ENCODE peak calls at places on chromosomes 12 and 14, in five cellular contexts. M is OCI-LY7, X is coronary artery, E is mucosa of descending colon, N is AG09309. F is an unnamed sample.

GRCh38 chr14:79967453-79967852 is 243.9 kb downstream of the DIO2 start:
- DNase-seq in M (no peak), X (no peak), E (no peak), N (no peak), F (no peak)

GRCh38 chr12:109153711-109154434 is 37.5 kb downstream of the ACACB start:
- DNase-seq in M (no peak), X (peak), E (peak), N (no peak), F (no peak)

GRCh38 chr12:64009321-64010068 is 165.0 kb downstream of the SRGAP1 start:
- DNase-seq in M (no peak), X (no peak), E (no peak), N (no peak), F (no peak)

GRCh38 chr12:32274665-32275064 is 124.7 kb upstream of the FGD4 start:
- DNase-seq in M (no peak), X (no peak), E (no peak), N (no peak), F (no peak)

GRCh38 chr12:24404086-24404815 is 454.8 kb upstream of the SOX5 start:
- DNase-seq in M (no peak), X (no peak), E (no peak), N (no peak), F (no peak)

GRCh38 chr14:68692916-68693771 is 99.7 kb downstream of the ZFP36L1 start:
- DNase-seq in M (no peak), X (no peak), E (no peak), N (peak), F (no peak)

GRCh38 chr12:115338566-115339294 is 654.8 kb upstream of the TBX3 start:
- DNase-seq in M (no peak), X (no peak), E (no peak), N (no peak), F (no peak)

GRCh38 chr12:12007001-12007712 is 63.6 kb upstream of the BCL2L14 start:
- DNase-seq in M (no peak), X (no peak), E (no peak), N (no peak), F (no peak)

GRCh38 chr14:90023176-90023896 is 38.5 kb upstream of the KCNK13 start:
- DNase-seq in M (no peak), X (no peak), E (no peak), N (no peak), F (no peak)

GRCh38 chr14:54683882-54684794 is 117.2 kb downstream of the SAMD4A start:
- DNase-seq in M (no peak), X (peak), E (no peak), N (peak), F (no peak)

GRCh38 chr12:55499810-55500252 is 7.7 kb downstream of the OR6C68 start:
- DNase-seq in M (no peak), X (no peak), E (no peak), N (no peak), F (no peak)

GRCh38 chr12:30100736-30101135 is 317.0 kb upstream of the TMTC1 start:
- DNase-seq in M (no peak), X (no peak), E (no peak), N (no peak), F (no peak)

GRCh38 chr12:54587315-54587821 is 1.1 kb downstream of the PPP1R1A start:
- DNase-seq in M (no peak), X (peak), E (no peak), N (no peak), F (no peak)

GRCh38 chr12:122336015-122336946 is 70.0 kb upstream of the VPS33A start:
- DNase-seq in M (peak), X (no peak), E (peak), N (no peak), F (no peak)

GRCh38 chr12:45732250-45732649 is 2.7 kb downstream of the ARID2 start:
- DNase-seq in M (peak), X (no peak), E (no peak), N (no peak), F (no peak)

GRCh38 chr12:116761499-116761898 is 23.4 kb downstream of the RNFT2 start:
- DNase-seq in M (no peak), X (peak), E (no peak), N (no peak), F (no peak)

GRCh38 chr12:102811125-102811737 is 105.8 kb downstream of the PAH start:
- DNase-seq in M (peak), X (no peak), E (no peak), N (no peak), F (no peak)

GRCh38 chr12:102691773-102692555 is 211.6 kb upstream of the IGF1 start:
- DNase-seq in M (no peak), X (no peak), E (no peak), N (no peak), F (no peak)

GRCh38 chr12:61676520-61676919 is 583.7 kb upstream of the USP15 start:
- DNase-seq in M (no peak), X (no peak), E (no peak), N (no peak), F (no peak)

GRCh38 chr14:65849558-65849957 is 437.0 kb downstream of the FUT8 start:
- DNase-seq in M (no peak), X (no peak), E (no peak), N (no peak), F (no peak)

GRCh38 chr12:53070901-53071492 is 8.2 kb downstream of the SPRYD3 start:
- DNase-seq in M (no peak), X (no peak), E (no peak), N (no peak), F (no peak)

GRCh38 chr12:126582231-126582630 is 1517.0 kb downstream of the AACS start:
- DNase-seq in M (no peak), X (no peak), E (no peak), N (no peak), F (no peak)

GRCh38 chr12:131938082-131938481 is 9.0 kb downstream of the PUS1 start:
- DNase-seq in M (no peak), X (no peak), E (peak), N (no peak), F (no peak)

GRCh38 chr12:109443794-109444193 is 33.3 kb downstream of the KCTD10 start:
- DNase-seq in M (no peak), X (no peak), E (no peak), N (no peak), F (no peak)

GRCh38 chr12:83664650-83665049 is 977.9 kb downstream of the TMTC2 start:
- DNase-seq in M (no peak), X (no peak), E (no peak), N (no peak), F (no peak)

GRCh38 chr12:5262885-5263284 is 169.0 kb upstream of the NTF3 start:
- DNase-seq in M (no peak), X (no peak), E (no peak), N (no peak), F (no peak)

GRCh38 chr14:59333668-59334067 is 131.5 kb downstream of the GPR135 start:
- DNase-seq in M (no peak), X (no peak), E (no peak), N (peak), F (peak)

GRCh38 chr14:72892879-72893635 is 844 bp downstream of the DPF3 start:
- DNase-seq in M (peak), X (no peak), E (peak), N (no peak), F (no peak)

GRCh38 chr12:32116897-32117296 is 10.2 kb downstream of the BICD1 start:
- DNase-seq in M (no peak), X (no peak), E (no peak), N (no peak), F (no peak)

GRCh38 chr14:81561084-81561775 is 27.6 kb upstream of the SEL1L start:
- DNase-seq in M (no peak), X (no peak), E (no peak), N (no peak), F (no peak)

GRCh38 chr12:78963439-78964222 is 99.1 kb downstream of the SYT1 start:
- DNase-seq in M (no peak), X (no peak), E (no peak), N (no peak), F (no peak)

GRCh38 chr14:56087824-56088571 is 30.2 kb upstream of the PELI2 start:
- DNase-seq in M (no peak), X (no peak), E (no peak), N (no peak), F (no peak)

GRCh38 chr12:62783881-62784280 is 151.1 kb downstream of the PPM1H start:
- DNase-seq in M (no peak), X (no peak), E (no peak), N (no peak), F (no peak)

GRCh38 chr12:1326258-1326657 is 268.1 kb downstream of the FBXL14 start:
- DNase-seq in M (no peak), X (no peak), E (no peak), N (no peak), F (no peak)

GRCh38 chr12:43482311-43483085 is 69.5 kb downstream of the ADAMTS20 start:
- DNase-seq in M (no peak), X (no peak), E (no peak), N (no peak), F (no peak)

GRCh38 chr12:120290541-120291312 is 976 bp downstream of the RNU4-2 start:
- DNase-seq in M (no peak), X (no peak), E (peak), N (no peak), F (no peak)

GRCh38 chr14:59688224-59689170 is 111.9 kb upstream of the CCDC175 start:
- DNase-seq in M (peak), X (no peak), E (peak), N (peak), F (no peak)

GRCh38 chr12:121465921-121466799 is 66.2 kb downstream of the RNF34 start:
- DNase-seq in M (peak), X (no peak), E (peak), N (no peak), F (no peak)

GRCh38 chr12:16564675-16565074 is 41.3 kb downstream of the LMO3 start:
- DNase-seq in M (no peak), X (no peak), E (no peak), N (no peak), F (peak)

GRCh38 chr12:69240625-69240984 is 1.2 kb downstream of the CPSF6 start:
- DNase-seq in M (peak), X (no peak), E (no peak), N (no peak), F (no peak)

GRCh38 chr12:70486588-70486987 is 120.5 kb downstream of the KCNMB4 start:
- DNase-seq in M (no peak), X (no peak), E (no peak), N (no peak), F (no peak)

GRCh38 chr12:70487440-70487839 is 121.3 kb downstream of the KCNMB4 start:
- DNase-seq in M (peak), X (no peak), E (no peak), N (no peak), F (no peak)

GRCh38 chr12:70485704-70486103 is 119.6 kb downstream of the KCNMB4 start:
- DNase-seq in M (no peak), X (no peak), E (no peak), N (no peak), F (no peak)

GRCh38 chr12:70484464-70484863 is 118.4 kb downstream of the KCNMB4 start:
- DNase-seq in M (peak), X (no peak), E (no peak), N (no peak), F (no peak)

GRCh38 chr12:70482764-70483163 is 116.7 kb downstream of the KCNMB4 start:
- DNase-seq in M (no peak), X (no peak), E (no peak), N (no peak), F (no peak)
- H3K4me3 ChIP-seq in M (no peak), X (no peak), E (no peak), N (no peak), F (no peak)

DNA sequence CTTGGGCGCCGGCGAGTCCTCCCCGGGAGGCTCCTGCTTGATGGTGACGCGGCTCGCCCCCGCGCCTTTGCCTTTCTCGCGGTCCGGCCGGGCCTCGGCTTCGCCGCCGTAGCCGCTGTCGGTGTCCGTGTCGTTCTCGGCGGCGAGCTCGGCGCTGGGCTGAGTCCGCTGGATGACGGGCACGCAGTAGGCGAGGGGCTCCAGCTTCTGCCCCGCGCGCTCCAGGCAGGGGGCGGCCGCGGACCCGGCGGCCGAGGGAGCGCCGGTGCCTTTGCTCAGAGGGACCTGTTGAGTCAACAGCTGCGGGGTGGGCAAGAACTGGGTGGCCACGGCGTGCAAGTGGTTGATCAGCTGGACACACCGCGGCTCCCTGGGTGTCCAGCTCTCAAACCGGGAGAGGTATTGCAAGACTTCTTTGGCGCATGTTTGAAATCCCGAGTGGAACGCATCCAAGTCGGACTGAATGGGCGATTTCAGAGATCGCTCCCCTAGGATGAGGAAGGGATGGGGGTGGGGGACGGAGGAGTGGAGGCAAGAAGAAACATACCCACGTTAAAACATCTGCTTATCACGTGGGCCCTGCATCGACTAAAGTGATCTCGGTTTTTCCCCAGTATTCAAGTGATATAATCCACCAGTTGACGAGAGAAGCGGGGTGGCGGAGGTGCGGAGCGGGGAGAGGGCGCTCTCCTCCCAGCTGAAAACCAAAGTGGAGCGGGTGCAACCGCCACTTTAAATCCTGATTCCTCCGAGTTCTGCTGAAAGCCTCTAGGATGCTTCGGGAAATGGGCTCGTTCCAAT is 2.0 kb downstream of the BHLHE41 start:
- DNase-seq in M (no peak), X (peak), E (peak), N (no peak), F (no peak)
- TF ChIP-seq CTCF in M (no peak), X (no peak), E (peak), N (peak), F (peak)

DNA sequence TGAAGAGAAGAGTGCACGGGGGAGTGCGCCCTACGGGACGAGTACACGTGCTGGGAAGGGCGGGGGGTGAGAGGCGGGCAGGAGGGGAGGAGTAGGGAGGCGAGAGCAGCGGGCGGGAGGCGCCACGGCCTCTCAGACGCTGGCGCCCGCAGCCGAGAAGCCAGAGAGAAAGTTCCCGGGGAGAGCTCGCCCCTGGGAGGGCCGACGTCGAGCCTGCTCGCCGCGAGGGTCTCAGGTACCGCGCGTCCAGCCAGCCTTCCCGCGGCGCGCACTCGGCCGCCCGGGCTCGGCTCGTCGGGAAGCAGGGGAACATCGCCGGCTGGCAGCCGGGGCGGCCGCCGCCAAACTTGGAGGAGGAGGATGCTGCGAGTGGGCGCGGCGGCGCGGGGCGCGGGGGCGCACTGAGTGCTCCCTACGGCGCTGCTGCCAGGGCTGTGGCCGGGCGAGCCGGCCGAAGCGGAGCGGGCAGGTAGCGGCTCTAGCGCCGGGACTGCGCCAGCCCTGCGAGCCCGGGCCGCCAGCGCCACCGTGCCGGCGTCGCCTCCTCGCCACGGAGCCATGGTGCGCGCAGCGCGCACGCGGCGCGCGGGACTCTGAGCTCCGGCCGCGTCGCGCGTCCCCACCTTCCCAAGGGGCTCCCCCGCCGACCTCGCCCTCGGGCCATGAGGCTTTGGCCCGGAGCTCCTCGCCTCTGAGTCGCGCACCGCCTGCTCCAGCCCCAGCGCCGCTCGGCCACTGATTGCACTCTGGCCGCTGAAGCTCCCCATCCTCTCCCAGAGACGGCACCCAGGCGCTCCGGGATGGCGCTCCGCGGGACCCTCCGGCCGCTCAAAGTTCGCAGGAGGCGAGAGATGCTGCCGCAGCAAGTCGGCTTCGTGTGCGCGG is at the start of gene SLC24A4:
- DNase-seq in M (no peak), X (no peak), E (no peak), N (no peak), F (no peak)
- H3K4me3 ChIP-seq in M (no peak), X (peak), E (no peak), N (no peak), F (no peak)

DNA sequence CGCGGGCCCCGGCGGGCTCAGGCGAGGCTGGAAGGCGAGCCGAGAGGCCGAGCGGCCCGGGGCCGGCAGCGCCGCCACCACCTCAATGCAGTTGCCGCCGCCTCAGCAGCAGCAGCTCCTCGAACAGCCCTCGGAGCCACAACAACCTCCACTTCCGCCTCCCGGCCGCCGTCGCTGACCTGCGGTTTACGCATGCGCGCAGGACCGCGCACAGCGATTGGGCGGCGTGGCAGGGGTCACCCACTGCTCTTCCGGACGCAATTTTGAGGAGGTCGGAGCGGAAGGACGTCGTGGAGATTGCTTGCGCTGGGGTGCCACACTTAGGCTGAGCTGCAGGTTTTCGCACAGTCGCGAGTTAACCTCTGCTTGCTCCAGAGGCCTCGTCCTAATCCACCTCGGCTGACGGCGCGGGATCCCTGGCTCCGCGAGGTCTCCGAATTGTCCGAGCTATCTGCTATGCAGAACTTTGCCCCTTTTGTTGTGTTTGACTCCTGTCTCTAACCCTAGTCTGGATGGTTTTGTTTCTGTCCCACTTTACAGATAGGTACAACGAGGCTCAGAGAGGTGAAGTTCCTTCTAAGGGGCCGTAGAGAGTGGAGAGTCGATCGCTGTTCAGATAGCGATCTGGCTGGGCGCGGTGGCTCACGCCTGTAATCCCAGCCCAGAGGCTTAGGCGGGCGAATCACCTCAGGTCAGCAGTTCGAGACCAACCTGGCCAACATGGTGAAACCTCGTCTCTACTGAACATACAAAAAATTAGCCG is at the start of the genes ACAD10 and BRAP:
- DNase-seq in M (peak), X (peak), E (peak), N (peak), F (peak)
- TF ChIP-seq CTCF in M (no peak), X (no peak), E (no peak), N (no peak), F (no peak)

GRCh38 chr14:104209985-104210520 is 71.7 kb downstream of the KIF26A start:
- DNase-seq in M (no peak), X (no peak), E (peak), N (no peak), F (no peak)

GRCh38 chr14:104205781-104206180 is 67.4 kb downstream of the KIF26A start:
- DNase-seq in M (no peak), X (no peak), E (no peak), N (no peak), F (no peak)

GRCh38 chr14:104206281-104206904 is 68.0 kb downstream of the KIF26A start:
- DNase-seq in M (no peak), X (no peak), E (peak), N (no peak), F (no peak)

GRCh38 chr14:104204660-104205149 is 66.3 kb downstream of the KIF26A start:
- DNase-seq in M (no peak), X (no peak), E (no peak), N (no peak), F (no peak)

GRCh38 chr14:104207142-104207845 is 68.9 kb downstream of the KIF26A start:
- DNase-seq in M (no peak), X (no peak), E (no peak), N (no peak), F (no peak)
- H3K4me3 ChIP-seq in M (no peak), X (no peak), E (no peak), N (no peak), F (no peak)

GRCh38 chr14:88185843-88186242 is 137.2 kb downstream of the KCNK10 start:
- DNase-seq in M (no peak), X (no peak), E (no peak), N (no peak), F (no peak)
- TF ChIP-seq CTCF in M (no peak), X (no peak), E (no peak), N (no peak), F (no peak)

GRCh38 chr12:3076730-3077571 is at the start of gene TSPAN9:
- DNase-seq in M (peak), X (peak), E (peak), N (no peak), F (no peak)

GRCh38 chr12:3077572-3078081 is 448 bp downstream of the TSPAN9 start:
- DNase-seq in M (no peak), X (no peak), E (peak), N (no peak), F (no peak)

GRCh38 chr12:3075315-3075714 is 1.9 kb upstream of the TSPAN9 start:
- DNase-seq in M (no peak), X (no peak), E (no peak), N (no peak), F (no peak)

GRCh38 chr12:3081886-3082285 is 4.7 kb downstream of the TSPAN9 start:
- DNase-seq in M (no peak), X (no peak), E (no peak), N (no peak), F (no peak)

GRCh38 chr12:3078086-3078820 is 1.1 kb downstream of the TSPAN9 start:
- DNase-seq in M (no peak), X (no peak), E (no peak), N (no peak), F (no peak)
- H3K4me3 ChIP-seq in M (no peak), X (peak), E (peak), N (peak), F (peak)

F was measured in epithelial cell of proximal tubule.